ENCODE peak calls at places on chromosomes 5 and 9, in six cellular contexts. F is prostate gland, S is A549, U is mesenchymal stem cell, O is AG04450, J is fibroblast of lung. K is an unnamed sample. For H3K9me3, the result is how much of the 10 kb centered on the place peaks cover.

GRCh38 chr5:143986567-143987242 is 174.7 kb downstream of the HMHB1 start:
- DNase-seq in O (peak), U (peak), F (no peak), S (no peak), J (peak), K (no peak)

GRCh38 chr5:126858441-126858840 is 81.5 kb downstream of the LMNB1 start:
- DNase-seq in J (no peak), S (no peak), O (no peak), U (no peak), F (no peak), K (no peak)

GRCh38 chr5:133402781-133403180 is 209.6 kb downstream of the FSTL4 start:
- DNase-seq in F (no peak), J (no peak), U (no peak), O (no peak), S (no peak), K (no peak)

GRCh38 chr9:113998529-113999255 is 79.4 kb downstream of the AMBP start:
- DNase-seq in S (peak), J (peak), O (no peak), U (no peak), F (no peak), K (no peak)

GRCh38 chr5:137563646-137564474 is 64.7 kb upstream of the SPOCK1 start:
- DNase-seq in F (no peak), U (no peak), S (no peak), O (no peak), J (peak), K (peak)

GRCh38 chr9:116451500-116451899 is 235.6 kb upstream of the TRIM32 start:
- DNase-seq in S (no peak), J (no peak), F (no peak), O (no peak), U (no peak), K (no peak)

GRCh38 chr9:80125731-80126264 is 554.0 kb downstream of the TLE4 start:
- DNase-seq in F (no peak), U (no peak), S (no peak), O (no peak), J (no peak), K (no peak)

GRCh38 chr5:108747111-108748009 is at the start of gene FER:
- DNase-seq in S (peak), U (peak), J (peak), F (peak), O (no peak), K (peak)

GRCh38 chr5:167361841-167362240 is 929.6 kb upstream of the WWC1 start:
- DNase-seq in F (no peak), U (peak), O (no peak), J (peak), S (no peak), K (no peak)

GRCh38 chr9:128552744-128553221 is 396 bp downstream of the SPTAN1 start:
- DNase-seq in O (no peak), U (no peak), J (no peak), S (peak), F (peak), K (peak)

DNA sequence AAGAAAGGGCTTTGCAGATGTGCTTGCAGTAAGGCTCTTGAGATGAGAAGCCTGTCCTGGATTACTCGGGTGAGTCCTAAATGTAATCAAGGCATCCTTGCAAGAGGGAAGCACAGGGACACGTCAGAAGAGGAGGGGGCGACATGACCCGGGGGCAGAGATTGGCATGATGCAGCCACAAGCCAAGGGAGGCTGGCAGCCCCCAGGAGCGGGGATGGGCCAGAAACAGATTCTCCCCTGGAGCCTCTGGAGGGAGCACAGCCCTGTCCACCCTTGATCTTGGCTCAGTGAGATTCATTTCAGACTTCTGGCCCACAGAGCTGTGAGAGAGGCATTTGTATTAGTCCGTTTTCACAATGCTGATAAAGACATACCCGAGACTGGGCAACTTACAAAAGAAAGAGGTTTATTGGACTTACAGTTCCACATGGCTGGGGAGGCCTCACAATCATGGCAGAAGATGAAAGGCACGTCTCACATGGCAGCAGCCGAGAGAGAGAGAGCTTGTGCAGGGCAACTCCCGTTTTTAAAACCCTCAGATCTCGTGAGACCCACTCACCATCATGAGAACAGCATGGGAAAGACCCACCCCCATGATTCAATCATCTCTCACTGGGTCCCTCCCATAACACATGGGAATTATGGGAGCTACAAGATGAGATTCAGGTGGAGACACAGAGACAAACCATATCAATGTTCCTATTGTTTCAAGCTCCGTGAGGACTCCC is 76.1 kb downstream of the ADAMTS2 start:
- DNase-seq in J (peak), O (no peak), S (no peak), F (no peak), U (no peak), K (no peak)
- H3K27ac ChIP-seq in J (peak), O (no peak), S (no peak), F (no peak), U (no peak), K (no peak)

GRCh38 chr5:2133936-2134335 is 251.2 kb upstream of the IRX4 start:
- DNase-seq in S (no peak), U (no peak), J (no peak), F (no peak), O (no peak), K (no peak)
- H3K9me3 ChIP-seq in S (under half), U (under half), J (under half), F (under half), O (half or more), K (under half)

GRCh38 chr5:14410942-14411258 is 170.7 kb upstream of the OTULINL start:
- DNase-seq in O (no peak), F (no peak), S (no peak), J (no peak), U (no peak), K (no peak)
- H3K27ac ChIP-seq in O (no peak), F (peak), S (no peak), J (peak), U (peak), K (no peak)

DNA sequence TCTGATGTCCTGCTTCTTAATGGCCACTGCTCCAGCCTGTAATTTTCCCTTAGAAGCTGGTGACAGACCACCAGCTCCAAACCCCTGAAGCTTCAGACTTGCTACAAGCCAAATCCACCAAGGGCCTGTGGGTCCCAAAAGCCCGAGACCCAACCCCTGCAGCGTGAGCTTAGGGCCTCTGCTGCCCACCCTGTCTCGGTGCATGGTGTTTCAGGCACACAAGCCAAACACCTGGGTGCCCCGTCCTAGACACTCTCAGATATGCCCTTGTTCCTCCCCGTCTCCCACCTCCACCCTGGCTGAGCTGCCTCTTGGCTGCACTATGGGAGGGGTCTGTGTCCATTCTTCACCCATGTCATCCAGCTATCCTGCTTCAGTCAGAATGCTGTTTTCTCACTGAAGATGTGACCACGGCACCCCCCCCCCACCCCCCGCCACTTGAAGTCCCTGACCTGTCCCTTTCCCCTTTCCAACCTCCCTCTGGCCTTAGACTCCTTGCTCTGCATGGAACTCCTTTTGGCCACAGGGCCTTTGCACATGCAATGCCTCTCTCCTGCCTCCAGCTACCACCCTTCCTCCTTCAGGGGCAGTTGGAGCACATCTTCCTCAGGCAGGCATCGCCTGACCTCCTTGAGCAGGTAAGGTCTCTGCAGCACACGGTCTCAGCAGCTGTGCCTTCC is 55.8 kb downstream of the ZNF354C start:
- DNase-seq in U (no peak), O (no peak), F (no peak), S (no peak), J (no peak), K (no peak)
- H3K9me3 ChIP-seq in U (under half), O (half or more), F (under half), S (under half), J (under half), K (under half)

GRCh38 chr9:129584136-129584535 is 36.8 kb downstream of the C9orf50 start:
- DNase-seq in O (peak), F (peak), J (peak), U (peak), S (peak), K (peak)
- H3K27ac ChIP-seq in O (no peak), F (peak), J (no peak), U (no peak), S (peak), K (no peak)

DNA sequence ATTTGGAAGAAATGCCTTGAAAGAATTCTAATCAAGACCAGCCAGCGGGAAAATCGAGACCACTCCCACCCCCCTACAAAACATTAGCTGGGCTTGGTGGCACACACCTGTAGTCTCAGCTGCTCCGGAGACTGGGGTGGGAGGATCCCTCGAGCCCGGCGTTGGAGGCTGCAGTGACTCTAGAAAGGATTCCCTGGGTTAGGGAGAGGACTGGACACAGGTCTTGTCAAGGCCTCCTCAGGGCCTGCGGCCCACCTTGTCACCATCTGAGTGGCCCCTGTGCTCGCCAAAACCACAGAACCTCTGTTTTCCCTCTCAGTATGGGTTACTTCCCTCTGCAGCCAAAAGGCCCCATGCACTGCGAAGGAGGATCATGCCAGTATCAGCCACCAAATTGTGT is 16.5 kb upstream of the GOLM1 start:
- DNase-seq in U (no peak), S (no peak), J (no peak), O (no peak), F (no peak), K (no peak)
- H3K9me3 ChIP-seq in U (under half), S (under half), J (under half), O (under half), F (under half), K (under half)

K was measured in thyroid gland.